ENCODE peak calls at places on chromosomes 13 and 19, in nine cellular contexts. Y is mammary epithelial cell; F is foreskin keratinocyte; R is CD8-positive, alpha-beta memory T cell; A is kidney; N is PC-3; I is brain microvascular endothelial cell; G is fibroblast of lung; O is thoracic aorta. M is an unnamed sample.

GRCh38 chr19:47545061-47545948 is 27.6 kb downstream of the ZNF541 start:
- DNase-seq in Y (no peak), F (no peak), R (no peak), A (no peak), N (no peak), I (no peak), G (no peak), O (no peak), M (no peak)

GRCh38 chr19:13797870-13798269 is 2.6 kb downstream of the ZSWIM4 start:
- DNase-seq in Y (peak; percentile 80), F (peak; percentile 73), R (no peak), A (no peak), N (peak; percentile 89), I (peak; percentile 46), G (peak; percentile 63), O (peak; percentile 58), M (peak; percentile 34)

GRCh38 chr19:45781282-45782161 is 768 bp downstream of the DMPK start:
- DNase-seq in Y (peak; percentile 66), F (peak; percentile 45), R (no peak), A (peak; percentile 83), N (peak; percentile 71), I (no peak), G (no peak), O (no peak), M (no peak)

GRCh38 chr19:42370068-42370520 is 20.0 kb downstream of the CNFN start:
- DNase-seq in Y (no peak), F (no peak), R (no peak), A (no peak), N (no peak), I (no peak), G (no peak), O (no peak), M (no peak)

GRCh38 chr19:50657672-50658437 is 8.6 kb downstream of the C19orf81 start:
- DNase-seq in Y (peak; percentile 86), F (peak; percentile 50), R (peak; percentile 67), A (peak; percentile 97), N (peak; percentile 98), I (peak; percentile 99), G (peak; percentile 86), O (peak; percentile 54), M (peak; percentile 78)

GRCh38 chr13:85194482-85194881 is 604.7 kb downstream of the SLITRK6 start:
- DNase-seq in Y (no peak), F (no peak), R (no peak), A (no peak), N (no peak), I (no peak), G (no peak), O (no peak), M (no peak)

GRCh38 chr19:41792513-41793413 is 3.6 kb upstream of the CEACAM3 start:
- DNase-seq in Y (peak; percentile 35), F (peak; percentile 5), R (peak; percentile 60), A (no peak), N (peak; percentile 93), I (peak; percentile 15), G (peak; percentile 37), O (no peak), M (peak; percentile 68)

GRCh38 chr19:2097330-2098327 is 914 bp downstream of the IZUMO4 start:
- DNase-seq in Y (no peak), F (no peak), R (peak; percentile 73), A (no peak), N (no peak), I (no peak), G (no peak), O (no peak), M (no peak)

GRCh38 chr19:1967087-1967608 is 26.2 kb downstream of the CSNK1G2 start:
- DNase-seq in Y (no peak), F (no peak), R (peak; percentile 58), A (peak; percentile 75), N (no peak), I (no peak), G (no peak), O (no peak), M (no peak)

GRCh38 chr13:99151516-99151915 is 49.1 kb upstream of the UBAC2 start:
- DNase-seq in Y (peak; percentile 92), F (peak; percentile 90), R (no peak), A (no peak), N (peak; percentile 88), I (peak; percentile 80), G (peak; percentile 35), O (no peak), M (peak; percentile 84)

GRCh38 chr19:54937926-54938325 is 9.4 kb downstream of the NLRP7 start:
- DNase-seq in Y (no peak), F (no peak), R (no peak), A (no peak), N (no peak), I (no peak), G (no peak), O (no peak), M (no peak)

GRCh38 chr13:23793711-23794110 is 95.5 kb downstream of the MIPEP start:
- DNase-seq in Y (no peak), F (no peak), R (no peak), A (no peak), N (no peak), I (no peak), G (no peak), O (no peak), M (no peak)

GRCh38 chr13:23796546-23796945 is 92.7 kb downstream of the MIPEP start:
- DNase-seq in Y (no peak), F (no peak), R (no peak), A (no peak), N (peak; percentile 58), I (peak; percentile 41), G (peak; percentile 32), O (no peak), M (no peak)

GRCh38 chr13:23797276-23797903 is 91.8 kb downstream of the MIPEP start:
- DNase-seq in Y (no peak), F (no peak), R (no peak), A (no peak), N (no peak), I (no peak), G (no peak), O (no peak), M (no peak)

GRCh38 chr13:23792680-23793079 is 96.5 kb downstream of the MIPEP start:
- DNase-seq in Y (no peak), F (no peak), R (no peak), A (no peak), N (no peak), I (no peak), G (no peak), O (no peak), M (no peak)

GRCh38 chr13:23794267-23795161 is 94.7 kb downstream of the MIPEP start:
- DNase-seq in Y (peak; percentile 52), F (peak; percentile 61), R (no peak), A (no peak), N (peak; percentile 79), I (peak; percentile 24), G (peak; percentile 96), O (no peak), M (no peak)
- H3K27ac ChIP-seq in Y (no peak overlapping the region), F (peak overlapping the region; percentile 48), R (no peak overlapping the region), A (no peak overlapping the region), N (peak overlapping the region; percentile 95), I (peak overlapping the region; percentile 85), G (peak overlapping the region; percentile 93), O (peak overlapping the region; percentile 62), M (no peak overlapping the region)

DNA sequence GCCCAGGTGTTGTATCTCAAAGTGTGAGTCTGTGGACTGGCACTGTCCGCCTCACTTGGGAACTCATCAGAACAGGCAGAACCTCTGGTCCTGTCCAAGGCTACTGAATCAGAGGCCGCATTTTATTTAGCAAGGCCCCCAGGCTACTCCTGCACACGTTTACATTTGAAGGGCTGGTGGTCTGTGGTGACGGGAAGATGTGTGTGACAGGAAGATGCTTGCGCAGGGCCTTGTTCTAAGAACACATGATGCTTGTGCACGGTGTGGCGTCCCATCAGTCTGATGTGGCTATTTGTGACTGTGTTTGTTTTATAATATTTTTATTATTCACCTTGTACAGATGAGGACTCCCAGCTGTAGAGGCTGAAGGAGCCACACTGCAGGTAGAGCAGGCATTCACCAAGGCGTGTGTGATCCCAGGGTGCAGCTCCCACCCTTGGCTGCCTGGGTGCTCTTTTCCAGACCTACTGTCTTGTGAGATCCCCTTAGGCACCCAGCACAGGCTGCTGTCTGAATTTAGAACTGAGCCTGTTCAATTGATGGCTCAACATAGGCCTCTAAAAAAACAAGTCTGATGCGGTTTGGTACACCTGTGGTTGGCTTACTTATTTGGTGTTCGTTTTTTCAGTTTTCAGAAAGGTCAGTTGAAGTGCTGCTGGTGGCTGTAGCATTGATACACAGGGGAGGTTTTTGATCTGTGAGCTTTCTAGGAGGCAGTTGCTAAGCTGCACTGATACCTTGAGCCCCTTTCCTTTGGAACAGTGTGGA is 3.1 kb downstream of the SLC25A15 start:
- DNase-seq in Y (no peak), F (no peak), R (no peak), A (no peak), N (no peak), I (no peak), G (no peak), O (no peak), M (no peak)
- H3K27ac ChIP-seq in Y (no peak overlapping the region), F (no peak overlapping the region), R (no peak overlapping the region), A (no peak overlapping the region), N (no peak overlapping the region), I (no peak overlapping the region), G (no peak overlapping the region), O (no peak overlapping the region), M (no peak overlapping the region)

GRCh38 chr13:33106656-33107402 is 90.6 kb downstream of the KL start:
- DNase-seq in Y (no peak), F (no peak), R (no peak), A (no peak), N (no peak), I (no peak), G (no peak), O (no peak), M (no peak)

GRCh38 chr13:33101835-33102234 is 85.6 kb downstream of the KL start:
- DNase-seq in Y (no peak), F (no peak), R (no peak), A (no peak), N (no peak), I (no peak), G (no peak), O (no peak), M (no peak)

GRCh38 chr13:33108620-33109019 is 92.4 kb downstream of the KL start:
- DNase-seq in Y (no peak), F (no peak), R (no peak), A (no peak), N (no peak), I (no peak), G (peak; percentile 81), O (no peak), M (no peak)

GRCh38 chr13:33107403-33107760 is 91.2 kb downstream of the KL start:
- DNase-seq in Y (no peak), F (no peak), R (no peak), A (no peak), N (no peak), I (no peak), G (no peak), O (no peak), M (no peak)

GRCh38 chr13:33105387-33106005 is 89.3 kb downstream of the KL start:
- DNase-seq in Y (no peak), F (no peak), R (no peak), A (no peak), N (no peak), I (no peak), G (no peak), O (no peak), M (no peak)
- H3K27ac ChIP-seq in Y (no peak overlapping the region), F (no peak overlapping the region), R (no peak overlapping the region), A (no peak overlapping the region), N (no peak overlapping the region), I (no peak overlapping the region), G (no peak overlapping the region), O (peak overlapping the region; percentile 0), M (no peak overlapping the region)

DNA sequence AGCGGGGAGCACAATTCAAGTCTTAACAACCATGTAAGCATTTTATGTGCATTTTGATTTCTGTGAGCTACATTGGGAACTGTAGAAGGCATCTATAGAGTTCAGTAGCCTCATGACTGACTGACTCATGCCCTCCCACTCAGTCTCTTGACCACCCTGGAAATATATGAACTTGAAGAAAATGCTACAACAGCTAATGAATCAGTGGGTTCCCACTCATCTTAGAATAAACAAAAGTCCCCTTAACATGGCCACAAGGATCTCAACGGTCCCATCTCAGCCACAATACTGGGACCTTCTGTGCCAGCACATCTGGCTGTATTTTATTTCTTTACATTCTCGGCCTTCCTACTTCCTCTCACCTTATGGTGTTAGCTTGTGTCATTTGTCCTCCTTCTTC is 619.8 kb downstream of the DCT start:
- DNase-seq in Y (no peak), F (no peak), R (no peak), A (no peak), N (no peak), I (peak; percentile 87), G (peak; percentile 22), O (no peak), M (no peak)
- H3K27ac ChIP-seq in Y (no peak overlapping the region), F (no peak overlapping the region), R (no peak overlapping the region), A (no peak overlapping the region), N (no peak overlapping the region), I (peak overlapping the region; percentile 74), G (no peak overlapping the region), O (no peak overlapping the region), M (no peak overlapping the region)